ENCODE peak calls at places on chromosome X, in nine cellular contexts. Y is NCI-H1105 treated with DMSO at 0.1 percent for 48 hours, F is esophagus muscularis mucosa, L is astrocyte, R is left ventricle myocardium superior, M is left ventricle myocardium inferior, T is astrocyte of the spinal cord, V is fibroblast of mammary gland, W is naive B cell. G is an unnamed sample.

GRCh38 chrX:44152867-44153266 is 179.7 kb upstream of the NDP start:
- DNase-seq in Y (no peak), F (no peak), L (peak), R (no peak), M (no peak), T (no peak), V (peak), W (no peak), G (no peak)

GRCh38 chrX:149370097-149370496 is 135.0 kb downstream of the IDS start:
- DNase-seq in Y (no peak), F (no peak), L (peak), R (no peak), M (no peak), T (peak), V (no peak), W (no peak), G (no peak)

GRCh38 chrX:68692651-68693050 is 45.2 kb downstream of the STARD8 start:
- DNase-seq in Y (no peak), F (no peak), L (peak), R (no peak), M (no peak), T (peak), V (peak), W (no peak), G (no peak)

GRCh38 chrX:149631293-149632165 is at the start of gene TMEM185A:
- DNase-seq in Y (peak), F (no peak), L (peak), R (peak), M (peak), T (peak), V (peak), W (peak), G (peak)

GRCh38 chrX:46572295-46572936 is 1.1 kb upstream of the CHST7 start:
- DNase-seq in Y (no peak), F (no peak), L (no peak), R (no peak), M (no peak), T (no peak), V (no peak), W (peak), G (no peak)

GRCh38 chrX:64842492-64842891 is 133.8 kb downstream of the ZC4H2 start:
- DNase-seq in Y (no peak), F (no peak), L (no peak), R (no peak), M (no peak), T (no peak), V (no peak), W (peak), G (no peak)

GRCh38 chrX:16702700-16703599 is 9.5 kb downstream of the CTPS2 start:
- DNase-seq in Y (no peak), F (no peak), L (no peak), R (no peak), M (no peak), T (no peak), V (no peak), W (no peak), G (no peak)

GRCh38 chrX:67114635-67115034 is 429.2 kb upstream of the AR start:
- DNase-seq in Y (no peak), F (no peak), L (no peak), R (no peak), M (no peak), T (no peak), V (no peak), W (no peak), G (no peak)

GRCh38 chrX:40757058-40757457 is 21.7 kb upstream of the MED14 start:
- DNase-seq in Y (no peak), F (no peak), L (no peak), R (no peak), M (no peak), T (no peak), V (no peak), W (no peak), G (no peak)

GRCh38 chrX:68685722-68686683 is 38.5 kb downstream of the STARD8 start:
- DNase-seq in Y (no peak), F (no peak), L (peak), R (peak), M (peak), T (peak), V (peak), W (no peak), G (peak)

GRCh38 chrX:254630-255215 is 26.5 kb upstream of the PLCXD1 start:
- DNase-seq in Y (no peak), F (peak), L (no peak), R (no peak), M (no peak), T (no peak), V (no peak), W (no peak), G (no peak)

GRCh38 chrX:38679695-38680094 is 118.4 kb downstream of the TSPAN7 start:
- DNase-seq in Y (no peak), F (no peak), L (no peak), R (no peak), M (no peak), T (no peak), V (no peak), W (no peak), G (no peak)

GRCh38 chrX:34371740-34372139 is 239.6 kb upstream of the FAM47A start:
- DNase-seq in Y (no peak), F (no peak), L (no peak), R (no peak), M (no peak), T (no peak), V (peak), W (no peak), G (no peak)

GRCh38 chrX:12814434-12814833 is 23.2 kb downstream of the PRPS2 start:
- DNase-seq in Y (peak), F (no peak), L (no peak), R (no peak), M (no peak), T (peak), V (peak), W (peak), G (no peak)

GRCh38 chrX:136179133-136179532 is 31.8 kb downstream of the FHL1 start:
- DNase-seq in Y (no peak), F (no peak), L (no peak), R (no peak), M (no peak), T (no peak), V (no peak), W (no peak), G (no peak)

GRCh38 chrX:150486011-150486410 is 82.4 kb upstream of the MTM1 start:
- DNase-seq in Y (peak), F (no peak), L (peak), R (peak), M (peak), T (peak), V (peak), W (peak), G (peak)

G was measured in Right ventricle myocardium superior.